ENCODE peak calls at places on chromosomes 4 and X, in ten cellular contexts. One of them, this sample, is unnamed.

GRCh38 chrX:19513383-19513782 is 1.9 kb downstream of the MAP3K15 start:
- DNase-seq in A549: peak
- DNase-seq in fibroblast of villous mesenchyme: peak
- DNase-seq in mammary epithelial cell: no peak
- DNase-seq in HFF-Myc: no peak
- DNase-seq in adrenal gland: peak
- DNase-seq in body of pancreas: peak
- DNase-seq in tibial artery: no peak
- DNase-seq in WERI-Rb-1: peak
- DNase-seq in cardiac muscle cell: no peak
- DNase-seq in this sample: no peak

GRCh38 chr4:55635282-55635681 is 816 bp downstream of the NMU start:
- DNase-seq in cardiac muscle cell: no peak
- DNase-seq in fibroblast of villous mesenchyme: no peak
- DNase-seq in WERI-Rb-1: no peak
- DNase-seq in A549: no peak
- DNase-seq in body of pancreas: no peak
- DNase-seq in HFF-Myc: no peak
- DNase-seq in adrenal gland: no peak
- DNase-seq in mammary epithelial cell: no peak
- DNase-seq in tibial artery: no peak
- DNase-seq in this sample: no peak

GRCh38 chr4:74471228-74471627 is 26.3 kb downstream of the AREG start:
- DNase-seq in fibroblast of villous mesenchyme: no peak
- DNase-seq in WERI-Rb-1: no peak
- DNase-seq in mammary epithelial cell: no peak
- DNase-seq in tibial artery: no peak
- DNase-seq in HFF-Myc: no peak
- DNase-seq in adrenal gland: no peak
- DNase-seq in body of pancreas: no peak
- DNase-seq in A549: no peak
- DNase-seq in cardiac muscle cell: no peak
- DNase-seq in this sample: no peak

GRCh38 chr4:110615366-110616161 is 7.3 kb downstream of the PITX2 start:
- DNase-seq in tibial artery: no peak
- DNase-seq in cardiac muscle cell: no peak
- DNase-seq in mammary epithelial cell: no peak
- DNase-seq in fibroblast of villous mesenchyme: peak
- DNase-seq in A549: no peak
- DNase-seq in body of pancreas: no peak
- DNase-seq in adrenal gland: no peak
- DNase-seq in HFF-Myc: no peak
- DNase-seq in WERI-Rb-1: no peak
- DNase-seq in this sample: no peak

GRCh38 chr4:4519296-4519898 is 22.5 kb downstream of the STX18 start:
- DNase-seq in A549: peak
- DNase-seq in cardiac muscle cell: peak
- DNase-seq in HFF-Myc: no peak
- DNase-seq in body of pancreas: no peak
- DNase-seq in fibroblast of villous mesenchyme: no peak
- DNase-seq in mammary epithelial cell: peak
- DNase-seq in WERI-Rb-1: no peak
- DNase-seq in tibial artery: no peak
- DNase-seq in adrenal gland: no peak
- DNase-seq in this sample: no peak

GRCh38 chrX:16712116-16712824 is at the start of gene CTPS2:
- DNase-seq in WERI-Rb-1: peak
- DNase-seq in HFF-Myc: peak
- DNase-seq in body of pancreas: peak
- DNase-seq in adrenal gland: peak
- DNase-seq in cardiac muscle cell: peak
- DNase-seq in fibroblast of villous mesenchyme: peak
- DNase-seq in A549: peak
- DNase-seq in mammary epithelial cell: peak
- DNase-seq in tibial artery: peak
- DNase-seq in this sample: peak

GRCh38 chr4:71607780-71608673 is 175.9 kb downstream of the GC start:
- DNase-seq in A549: peak
- DNase-seq in tibial artery: no peak
- DNase-seq in adrenal gland: no peak
- DNase-seq in HFF-Myc: no peak
- DNase-seq in cardiac muscle cell: peak
- DNase-seq in WERI-Rb-1: no peak
- DNase-seq in fibroblast of villous mesenchyme: no peak
- DNase-seq in mammary epithelial cell: peak
- DNase-seq in body of pancreas: no peak
- DNase-seq in this sample: no peak

GRCh38 chr4:88706574-88706973 is 8.9 kb upstream of the NAP1L5 start:
- DNase-seq in fibroblast of villous mesenchyme: peak
- DNase-seq in mammary epithelial cell: peak
- DNase-seq in HFF-Myc: peak
- DNase-seq in tibial artery: no peak
- DNase-seq in body of pancreas: peak
- DNase-seq in adrenal gland: peak
- DNase-seq in A549: peak
- DNase-seq in WERI-Rb-1: peak
- DNase-seq in cardiac muscle cell: peak
- DNase-seq in this sample: no peak

GRCh38 chr4:41437264-41437566 is 100.7 kb upstream of the LIMCH1 start:
- DNase-seq in fibroblast of villous mesenchyme: no peak
- DNase-seq in adrenal gland: no peak
- DNase-seq in A549: no peak
- DNase-seq in body of pancreas: no peak
- DNase-seq in HFF-Myc: no peak
- DNase-seq in cardiac muscle cell: no peak
- DNase-seq in WERI-Rb-1: peak
- DNase-seq in mammary epithelial cell: no peak
- DNase-seq in tibial artery: no peak
- DNase-seq in this sample: no peak

GRCh38 chr4:176107695-176108094 is 42.1 kb downstream of the WDR17 start:
- DNase-seq in A549: no peak
- DNase-seq in body of pancreas: no peak
- DNase-seq in cardiac muscle cell: no peak
- DNase-seq in adrenal gland: no peak
- DNase-seq in HFF-Myc: no peak
- DNase-seq in fibroblast of villous mesenchyme: no peak
- DNase-seq in mammary epithelial cell: no peak
- DNase-seq in WERI-Rb-1: no peak
- DNase-seq in tibial artery: no peak
- DNase-seq in this sample: no peak

GRCh38 chr4:6938237-6938636 is 28.6 kb downstream of the TBC1D14 start:
- DNase-seq in adrenal gland: peak
- DNase-seq in body of pancreas: peak
- DNase-seq in mammary epithelial cell: no peak
- DNase-seq in fibroblast of villous mesenchyme: no peak
- DNase-seq in HFF-Myc: no peak
- DNase-seq in tibial artery: peak
- DNase-seq in cardiac muscle cell: no peak
- DNase-seq in WERI-Rb-1: no peak
- DNase-seq in A549: no peak
- DNase-seq in this sample: no peak

GRCh38 chr4:169458575-169458974 is 153.8 kb downstream of the NEK1 start:
- DNase-seq in WERI-Rb-1: no peak
- DNase-seq in cardiac muscle cell: no peak
- DNase-seq in mammary epithelial cell: no peak
- DNase-seq in tibial artery: no peak
- DNase-seq in body of pancreas: no peak
- DNase-seq in HFF-Myc: no peak
- DNase-seq in fibroblast of villous mesenchyme: no peak
- DNase-seq in A549: no peak
- DNase-seq in adrenal gland: no peak
- DNase-seq in this sample: no peak
- TF ChIP-seq CTCF in WERI-Rb-1: no peak
- TF ChIP-seq CTCF in cardiac muscle cell: no peak
- TF ChIP-seq CTCF in mammary epithelial cell: no peak
- TF ChIP-seq CTCF in tibial artery: no peak
- TF ChIP-seq CTCF in body of pancreas: no peak
- TF ChIP-seq CTCF in HFF-Myc: no peak
- TF ChIP-seq CTCF in fibroblast of villous mesenchyme: no peak
- TF ChIP-seq CTCF in A549: no peak
- TF ChIP-seq CTCF in adrenal gland: no peak
- TF ChIP-seq CTCF in this sample: no peak

GRCh38 chr4:8158710-8159521 is at the start of gene ABLIM2:
- DNase-seq in WERI-Rb-1: peak
- DNase-seq in cardiac muscle cell: peak
- DNase-seq in A549: peak
- DNase-seq in HFF-Myc: peak
- DNase-seq in fibroblast of villous mesenchyme: peak
- DNase-seq in adrenal gland: peak
- DNase-seq in body of pancreas: peak
- DNase-seq in tibial artery: peak
- DNase-seq in mammary epithelial cell: peak
- DNase-seq in this sample: peak

GRCh38 chr4:8159522-8160232 is 1.1 kb upstream of the ABLIM2 start:
- DNase-seq in adrenal gland: no peak
- DNase-seq in WERI-Rb-1: no peak
- DNase-seq in tibial artery: no peak
- DNase-seq in A549: no peak
- DNase-seq in mammary epithelial cell: no peak
- DNase-seq in body of pancreas: peak
- DNase-seq in cardiac muscle cell: no peak
- DNase-seq in HFF-Myc: no peak
- DNase-seq in fibroblast of villous mesenchyme: no peak
- DNase-seq in this sample: no peak

GRCh38 chr4:8157496-8157895 is 1.1 kb downstream of the ABLIM2 start:
- DNase-seq in HFF-Myc: no peak
- DNase-seq in adrenal gland: peak
- DNase-seq in WERI-Rb-1: no peak
- DNase-seq in cardiac muscle cell: peak
- DNase-seq in mammary epithelial cell: no peak
- DNase-seq in A549: no peak
- DNase-seq in body of pancreas: peak
- DNase-seq in tibial artery: peak
- DNase-seq in fibroblast of villous mesenchyme: no peak
- DNase-seq in this sample: no peak

GRCh38 chr4:8156617-8157016 is 2.0 kb downstream of the ABLIM2 start:
- DNase-seq in HFF-Myc: no peak
- DNase-seq in cardiac muscle cell: no peak
- DNase-seq in fibroblast of villous mesenchyme: no peak
- DNase-seq in mammary epithelial cell: no peak
- DNase-seq in tibial artery: no peak
- DNase-seq in adrenal gland: no peak
- DNase-seq in WERI-Rb-1: no peak
- DNase-seq in A549: no peak
- DNase-seq in body of pancreas: no peak
- DNase-seq in this sample: no peak

DNA sequence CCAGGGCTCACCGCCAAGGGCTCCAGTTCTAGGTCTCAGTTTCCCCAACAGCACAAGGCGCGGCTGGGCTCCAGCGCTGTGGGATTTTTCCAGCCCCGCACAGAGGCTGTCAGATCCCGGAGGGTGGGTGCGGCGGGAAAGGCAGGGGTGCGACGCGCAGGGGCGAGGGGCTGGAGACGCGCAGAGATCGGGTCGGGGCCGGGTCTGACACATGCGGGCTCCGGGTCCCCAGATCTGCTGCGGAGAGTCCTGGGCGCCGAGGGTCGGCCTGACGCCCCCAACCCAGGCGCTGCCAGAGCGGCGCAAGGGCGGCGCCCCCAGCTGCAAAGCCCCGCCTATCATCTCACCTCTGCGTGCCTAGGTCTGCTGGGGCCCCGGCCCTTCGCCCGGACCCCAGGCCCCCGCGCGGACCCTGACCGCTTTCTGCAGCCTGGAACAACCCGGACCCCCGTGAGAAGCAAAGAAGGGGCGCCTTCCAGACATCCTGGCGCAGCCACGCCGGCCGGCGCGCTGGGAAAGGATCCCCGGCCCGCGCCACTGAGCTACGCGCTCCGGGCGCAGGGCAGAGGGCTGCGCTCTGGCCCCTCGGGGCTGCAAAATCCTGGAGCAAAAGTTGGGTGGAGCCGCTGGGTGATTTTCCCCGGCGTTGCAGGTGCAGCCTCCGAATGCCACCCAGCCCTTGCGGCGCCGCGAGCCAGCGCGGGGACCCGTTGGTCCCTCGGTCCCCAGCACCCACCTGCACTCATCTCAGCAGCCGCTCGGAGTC is 486 bp downstream of the ABLIM2 start:
- DNase-seq in mammary epithelial cell: no peak
- DNase-seq in tibial artery: no peak
- DNase-seq in adrenal gland: no peak
- DNase-seq in WERI-Rb-1: no peak
- DNase-seq in cardiac muscle cell: no peak
- DNase-seq in HFF-Myc: no peak
- DNase-seq in A549: no peak
- DNase-seq in fibroblast of villous mesenchyme: no peak
- DNase-seq in body of pancreas: no peak
- DNase-seq in this sample: no peak
- TF ChIP-seq CTCF in mammary epithelial cell: no peak
- TF ChIP-seq CTCF in tibial artery: peak
- TF ChIP-seq CTCF in adrenal gland: no peak
- TF ChIP-seq CTCF in WERI-Rb-1: no peak
- TF ChIP-seq CTCF in cardiac muscle cell: no peak
- TF ChIP-seq CTCF in HFF-Myc: no peak
- TF ChIP-seq CTCF in A549: no peak
- TF ChIP-seq CTCF in fibroblast of villous mesenchyme: no peak
- TF ChIP-seq CTCF in body of pancreas: no peak
- TF ChIP-seq CTCF in this sample: no peak

DNA sequence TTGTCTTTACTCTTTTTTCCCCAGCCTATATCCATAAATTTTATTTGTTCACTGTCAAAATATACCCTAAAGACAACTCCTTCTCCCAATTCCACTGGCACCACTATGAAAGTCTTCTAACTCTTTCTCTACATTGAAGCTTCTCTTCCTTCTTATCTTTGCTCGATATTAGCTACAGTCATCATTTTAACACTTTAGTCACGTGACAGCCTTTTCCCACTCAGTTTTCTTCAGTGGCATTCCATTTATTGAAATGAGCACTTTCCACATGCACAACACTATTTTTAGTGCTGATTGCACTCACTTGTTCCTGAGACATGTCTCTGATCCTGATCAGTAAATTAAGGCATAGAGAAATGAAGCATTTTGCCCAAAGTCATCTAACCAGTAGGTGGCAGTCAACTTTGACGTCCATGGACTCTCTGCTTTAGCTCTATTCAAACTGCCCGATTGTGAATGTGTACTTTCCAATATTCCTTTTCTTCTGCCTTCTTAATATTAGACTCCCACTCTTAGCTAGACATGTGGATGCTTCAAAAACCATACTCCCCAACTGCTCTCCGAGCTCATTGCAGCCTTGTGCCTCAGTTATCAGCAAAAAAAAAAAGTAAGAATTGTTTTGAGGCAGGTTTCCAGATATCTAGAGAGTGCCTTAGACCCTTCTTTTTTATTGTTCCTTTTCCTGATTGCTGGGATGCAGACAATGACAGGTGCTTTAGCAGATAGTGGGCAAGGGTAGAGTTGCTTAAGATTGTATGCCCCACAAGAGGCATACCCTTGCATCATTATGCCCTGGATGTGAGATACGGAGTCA is 394.4 kb upstream of the ADGRL3 start:
- DNase-seq in HFF-Myc: peak
- DNase-seq in A549: no peak
- DNase-seq in fibroblast of villous mesenchyme: peak
- DNase-seq in mammary epithelial cell: peak
- DNase-seq in tibial artery: no peak
- DNase-seq in adrenal gland: no peak
- DNase-seq in cardiac muscle cell: peak
- DNase-seq in body of pancreas: no peak
- DNase-seq in WERI-Rb-1: peak
- DNase-seq in this sample: no peak
- TF ChIP-seq CTCF in HFF-Myc: peak
- TF ChIP-seq CTCF in A549: no peak
- TF ChIP-seq CTCF in fibroblast of villous mesenchyme: peak
- TF ChIP-seq CTCF in mammary epithelial cell: peak
- TF ChIP-seq CTCF in tibial artery: peak
- TF ChIP-seq CTCF in adrenal gland: peak
- TF ChIP-seq CTCF in cardiac muscle cell: peak
- TF ChIP-seq CTCF in body of pancreas: peak
- TF ChIP-seq CTCF in WERI-Rb-1: peak
- TF ChIP-seq CTCF in this sample: peak

GRCh38 chr4:165060938-165061337 is 7.3 kb downstream of the TRIM75 start:
- DNase-seq in A549: no peak
- DNase-seq in cardiac muscle cell: no peak
- DNase-seq in fibroblast of villous mesenchyme: no peak
- DNase-seq in body of pancreas: no peak
- DNase-seq in WERI-Rb-1: no peak
- DNase-seq in HFF-Myc: no peak
- DNase-seq in adrenal gland: no peak
- DNase-seq in tibial artery: no peak
- DNase-seq in mammary epithelial cell: no peak
- DNase-seq in this sample: no peak
- TF ChIP-seq CTCF in A549: no peak
- TF ChIP-seq CTCF in cardiac muscle cell: no peak
- TF ChIP-seq CTCF in fibroblast of villous mesenchyme: peak
- TF ChIP-seq CTCF in body of pancreas: no peak
- TF ChIP-seq CTCF in WERI-Rb-1: peak
- TF ChIP-seq CTCF in HFF-Myc: peak
- TF ChIP-seq CTCF in adrenal gland: no peak
- TF ChIP-seq CTCF in tibial artery: no peak
- TF ChIP-seq CTCF in mammary epithelial cell: no peak
- TF ChIP-seq CTCF in this sample: peak

This sample was measured in progenitor cell of endocrine pancreas.